ENCODE peak calls at places on chromosome 17, in six cellular contexts. One of them, this sample, is unnamed.

GRCh38 chr17:81832608-81833159 is 407 bp downstream of the MCRIP1 start:
- DNase-seq in AG09309: no peak
- DNase-seq in upper lobe of right lung: peak
- DNase-seq in GM13977: peak
- DNase-seq in lower lobe of right lung: peak
- DNase-seq in cardiac muscle cell: no peak
- DNase-seq in this sample: no peak

GRCh38 chr17:7889166-7889584 is 586 bp downstream of the CHD3 start:
- DNase-seq in AG09309: peak
- DNase-seq in upper lobe of right lung: peak
- DNase-seq in GM13977: no peak
- DNase-seq in lower lobe of right lung: peak
- DNase-seq in cardiac muscle cell: peak
- DNase-seq in this sample: peak

GRCh38 chr17:13952252-13952721 is 117.0 kb upstream of the COX10 start:
- DNase-seq in AG09309: no peak
- DNase-seq in upper lobe of right lung: no peak
- DNase-seq in GM13977: no peak
- DNase-seq in lower lobe of right lung: no peak
- DNase-seq in cardiac muscle cell: peak
- DNase-seq in this sample: no peak

GRCh38 chr17:17739388-17740066 is 58.3 kb downstream of the RAI1 start:
- DNase-seq in AG09309: no peak
- DNase-seq in upper lobe of right lung: no peak
- DNase-seq in GM13977: no peak
- DNase-seq in lower lobe of right lung: no peak
- DNase-seq in cardiac muscle cell: no peak
- DNase-seq in this sample: peak

GRCh38 chr17:76179496-76180467 is 38.7 kb upstream of the FOXJ1 start:
- DNase-seq in AG09309: no peak
- DNase-seq in upper lobe of right lung: no peak
- DNase-seq in GM13977: peak
- DNase-seq in lower lobe of right lung: no peak
- DNase-seq in cardiac muscle cell: no peak
- DNase-seq in this sample: no peak

GRCh38 chr17:68512967-68513474 is 791 bp downstream of the PRKAR1A start:
- DNase-seq in AG09309: no peak
- DNase-seq in upper lobe of right lung: no peak
- DNase-seq in GM13977: no peak
- DNase-seq in lower lobe of right lung: no peak
- DNase-seq in cardiac muscle cell: peak
- DNase-seq in this sample: peak

GRCh38 chr17:9324864-9325263 is 250.8 kb downstream of the STX8 start:
- DNase-seq in AG09309: no peak
- DNase-seq in upper lobe of right lung: no peak
- DNase-seq in GM13977: no peak
- DNase-seq in lower lobe of right lung: no peak
- DNase-seq in cardiac muscle cell: no peak
- DNase-seq in this sample: no peak

GRCh38 chr17:8122923-8123694 is 797 bp downstream of the HES7 start:
- DNase-seq in AG09309: no peak
- DNase-seq in upper lobe of right lung: no peak
- DNase-seq in GM13977: peak
- DNase-seq in lower lobe of right lung: no peak
- DNase-seq in cardiac muscle cell: peak
- DNase-seq in this sample: peak

GRCh38 chr17:47682138-47682537 is 11.8 kb upstream of the TBKBP1 start:
- DNase-seq in AG09309: no peak
- DNase-seq in upper lobe of right lung: no peak
- DNase-seq in GM13977: no peak
- DNase-seq in lower lobe of right lung: no peak
- DNase-seq in cardiac muscle cell: no peak
- DNase-seq in this sample: no peak

GRCh38 chr17:77478899-77479298 is 338.1 kb downstream of the SEC14L1 start:
- DNase-seq in AG09309: no peak
- DNase-seq in upper lobe of right lung: no peak
- DNase-seq in GM13977: no peak
- DNase-seq in lower lobe of right lung: no peak
- DNase-seq in cardiac muscle cell: no peak
- DNase-seq in this sample: no peak

GRCh38 chr17:20009302-20010098 is at the start of gene SPECC1:
- DNase-seq in AG09309: no peak
- DNase-seq in upper lobe of right lung: peak
- DNase-seq in GM13977: peak
- DNase-seq in lower lobe of right lung: peak
- DNase-seq in cardiac muscle cell: peak
- DNase-seq in this sample: peak

GRCh38 chr17:8470447-8471047 is 34.9 kb downstream of the NDEL1 start:
- DNase-seq in AG09309: no peak
- DNase-seq in upper lobe of right lung: no peak
- DNase-seq in GM13977: peak
- DNase-seq in lower lobe of right lung: no peak
- DNase-seq in cardiac muscle cell: no peak
- DNase-seq in this sample: no peak

GRCh38 chr17:17963694-17964436 is 8.3 kb downstream of the TOM1L2 start:
- DNase-seq in AG09309: no peak
- DNase-seq in upper lobe of right lung: no peak
- DNase-seq in GM13977: no peak
- DNase-seq in lower lobe of right lung: no peak
- DNase-seq in cardiac muscle cell: no peak
- DNase-seq in this sample: no peak

GRCh38 chr17:73850426-73850825 is 206.2 kb upstream of the SDK2 start:
- DNase-seq in AG09309: no peak
- DNase-seq in upper lobe of right lung: no peak
- DNase-seq in GM13977: no peak
- DNase-seq in lower lobe of right lung: no peak
- DNase-seq in cardiac muscle cell: no peak
- DNase-seq in this sample: no peak

GRCh38 chr17:73855933-73856332 is 211.7 kb upstream of the SDK2 start:
- DNase-seq in AG09309: no peak
- DNase-seq in upper lobe of right lung: no peak
- DNase-seq in GM13977: no peak
- DNase-seq in lower lobe of right lung: no peak
- DNase-seq in cardiac muscle cell: no peak
- DNase-seq in this sample: no peak

GRCh38 chr17:73856585-73856984 is 212.3 kb upstream of the SDK2 start:
- DNase-seq in AG09309: no peak
- DNase-seq in upper lobe of right lung: no peak
- DNase-seq in GM13977: no peak
- DNase-seq in lower lobe of right lung: no peak
- DNase-seq in cardiac muscle cell: no peak
- DNase-seq in this sample: peak

GRCh38 chr17:73851921-73852320 is 207.7 kb upstream of the SDK2 start:
- DNase-seq in AG09309: no peak
- DNase-seq in upper lobe of right lung: no peak
- DNase-seq in GM13977: no peak
- DNase-seq in lower lobe of right lung: no peak
- DNase-seq in cardiac muscle cell: no peak
- DNase-seq in this sample: no peak
- TF ChIP-seq CTCF in AG09309: no peak
- TF ChIP-seq CTCF in upper lobe of right lung: no peak
- TF ChIP-seq CTCF in GM13977: no peak
- TF ChIP-seq CTCF in lower lobe of right lung: no peak
- TF ChIP-seq CTCF in cardiac muscle cell: no peak
- TF ChIP-seq CTCF in this sample: no peak

DNA sequence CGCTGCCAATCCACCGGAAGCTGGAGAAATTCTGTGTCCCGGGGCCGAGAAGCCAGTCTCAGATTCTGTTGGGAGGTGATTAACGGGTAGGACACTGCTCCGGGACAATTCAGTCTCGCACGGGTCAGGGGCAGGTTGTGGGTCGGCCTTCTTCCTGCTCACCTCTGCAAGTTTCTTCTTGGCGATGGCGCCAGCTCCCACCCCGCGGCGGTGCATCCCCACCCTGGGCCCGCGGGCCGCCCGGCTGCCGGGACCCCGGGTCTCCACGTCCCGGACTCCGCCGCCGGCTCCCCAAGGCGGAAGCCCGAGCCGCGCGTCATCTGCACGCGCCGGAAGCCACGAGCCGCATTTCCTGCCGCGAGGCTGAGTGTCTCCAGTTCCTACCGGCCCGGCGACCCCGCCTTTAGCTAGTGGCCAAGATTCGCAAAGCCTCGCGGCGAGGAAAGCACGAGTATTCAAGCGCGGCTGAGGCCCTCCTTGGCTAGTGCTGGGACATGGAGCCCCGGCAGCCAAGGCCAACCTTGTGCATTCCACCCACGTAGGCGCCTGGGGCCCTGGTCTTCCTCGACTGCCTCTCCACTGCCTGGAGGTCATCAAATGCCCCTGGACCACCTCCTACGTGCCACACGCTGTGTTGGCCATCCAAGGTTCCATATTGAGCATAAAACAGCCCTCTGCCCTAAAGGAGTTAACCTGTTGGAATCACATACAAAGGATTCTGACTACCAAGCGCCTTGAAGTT is at the start of gene SNF8:
- DNase-seq in AG09309: peak
- DNase-seq in upper lobe of right lung: peak
- DNase-seq in GM13977: peak
- DNase-seq in lower lobe of right lung: peak
- DNase-seq in cardiac muscle cell: peak
- DNase-seq in this sample: peak
- TF ChIP-seq CTCF in AG09309: no peak
- TF ChIP-seq CTCF in upper lobe of right lung: no peak
- TF ChIP-seq CTCF in GM13977: no peak
- TF ChIP-seq CTCF in lower lobe of right lung: no peak
- TF ChIP-seq CTCF in cardiac muscle cell: no peak
- TF ChIP-seq CTCF in this sample: no peak

DNA sequence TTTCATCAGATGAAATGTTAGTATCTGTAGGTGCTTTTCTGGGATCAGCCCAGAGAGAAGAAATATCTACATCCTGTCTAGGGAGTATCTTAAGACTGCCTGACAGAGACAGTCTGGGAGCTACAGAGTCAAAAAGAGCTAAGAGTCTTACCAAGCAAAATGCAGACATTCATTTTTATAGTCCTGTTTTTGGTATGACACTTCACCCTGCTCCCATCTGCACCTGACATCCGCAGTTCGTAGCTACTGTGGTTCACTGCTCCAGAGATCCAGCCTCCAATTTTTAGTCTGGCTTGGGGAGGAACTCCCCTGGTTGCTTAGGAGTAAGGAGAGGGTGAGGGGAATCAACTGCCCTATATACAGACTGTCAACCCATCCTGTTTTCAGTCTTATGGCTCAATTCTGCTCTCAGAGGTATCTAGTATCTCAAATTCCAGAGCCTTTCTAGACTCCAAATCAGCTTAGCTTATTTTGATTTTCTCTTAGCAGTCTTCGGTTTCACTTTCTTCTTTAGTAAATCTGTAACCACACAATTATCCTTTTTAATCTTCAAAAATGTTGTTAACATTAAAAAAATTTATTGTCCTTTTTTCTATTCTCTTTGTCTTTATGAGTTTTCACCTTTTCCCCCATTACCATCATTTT is 97.8 kb downstream of the TMEM100 start:
- DNase-seq in AG09309: no peak
- DNase-seq in upper lobe of right lung: no peak
- DNase-seq in GM13977: no peak
- DNase-seq in lower lobe of right lung: no peak
- DNase-seq in cardiac muscle cell: no peak
- DNase-seq in this sample: no peak
- TF ChIP-seq CTCF in AG09309: no peak
- TF ChIP-seq CTCF in upper lobe of right lung: no peak
- TF ChIP-seq CTCF in GM13977: no peak
- TF ChIP-seq CTCF in lower lobe of right lung: no peak
- TF ChIP-seq CTCF in cardiac muscle cell: no peak
- TF ChIP-seq CTCF in this sample: no peak

DNA sequence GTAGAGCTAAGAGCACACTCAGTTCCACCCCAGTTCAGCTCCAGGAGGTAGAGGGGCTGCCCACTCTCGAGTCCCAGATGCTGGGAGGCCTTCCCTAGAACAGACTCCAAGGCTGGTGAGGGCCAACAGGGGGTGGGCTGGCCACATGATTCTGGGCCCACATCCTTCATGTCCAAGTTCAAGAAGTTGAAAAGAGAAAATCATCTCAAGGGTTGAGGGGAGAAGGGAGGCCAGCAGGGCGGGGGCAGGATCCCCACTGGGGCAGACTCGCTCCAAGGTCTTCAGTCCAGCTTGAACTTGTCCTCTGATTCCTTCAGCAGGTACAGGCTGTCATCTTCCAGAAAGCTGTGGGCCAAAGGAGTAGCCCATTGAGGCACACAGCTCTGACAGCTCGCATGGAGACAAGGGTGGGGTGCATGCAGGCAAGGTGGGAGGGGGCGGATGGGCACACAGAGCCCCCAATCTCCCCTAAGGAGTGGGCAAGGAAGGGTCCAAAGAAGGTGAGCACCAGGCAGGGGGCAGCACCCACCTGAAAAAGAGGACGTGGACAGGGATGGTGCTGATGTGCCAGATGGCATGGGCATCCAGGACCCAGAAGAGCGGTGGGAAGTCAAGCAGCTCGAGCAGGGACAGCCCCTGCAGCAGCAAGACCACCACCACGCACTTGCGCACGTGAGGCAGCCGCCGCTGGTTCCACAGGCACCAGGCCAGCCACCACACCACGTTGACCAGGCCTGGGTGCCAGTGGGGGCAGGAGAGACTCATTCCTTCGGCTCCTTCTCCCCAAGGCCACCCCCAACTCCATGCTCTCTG is 4.5 kb downstream of the PNMT start:
- DNase-seq in AG09309: no peak
- DNase-seq in upper lobe of right lung: no peak
- DNase-seq in GM13977: no peak
- DNase-seq in lower lobe of right lung: no peak
- DNase-seq in cardiac muscle cell: no peak
- DNase-seq in this sample: no peak
- TF ChIP-seq CTCF in AG09309: no peak
- TF ChIP-seq CTCF in upper lobe of right lung: peak
- TF ChIP-seq CTCF in GM13977: no peak
- TF ChIP-seq CTCF in lower lobe of right lung: no peak
- TF ChIP-seq CTCF in cardiac muscle cell: no peak
- TF ChIP-seq CTCF in this sample: peak